ENCODE peak calls at places on chromosomes 6 and 20, in nine cellular contexts. One of them, this sample, is unnamed.

GRCh38 chr20:63462244-63462643 is 10.2 kb downstream of the KCNQ2 start:
- DNase-seq in esophagus squamous epithelium: no peak
- DNase-seq in stomach: no peak
- DNase-seq in left ventricle myocardium inferior: no peak
- DNase-seq in retinal pigment epithelial cell: no peak
- DNase-seq in CD8-positive, alpha-beta T cell: no peak
- DNase-seq in cardiac fibroblast: no peak
- DNase-seq in heart right ventricle: no peak
- DNase-seq in fibroblast of lung: no peak
- DNase-seq in this sample: no peak

GRCh38 chr6:136920216-136920857 is 1.8 kb upstream of the SLC35D3 start:
- DNase-seq in esophagus squamous epithelium: no peak
- DNase-seq in stomach: no peak
- DNase-seq in left ventricle myocardium inferior: no peak
- DNase-seq in retinal pigment epithelial cell: no peak
- DNase-seq in CD8-positive, alpha-beta T cell: no peak
- DNase-seq in cardiac fibroblast: no peak
- DNase-seq in heart right ventricle: no peak
- DNase-seq in fibroblast of lung: no peak
- DNase-seq in this sample: no peak

GRCh38 chr20:32344835-32345506 is 13.2 kb upstream of the ASXL1 start:
- DNase-seq in esophagus squamous epithelium: no peak
- DNase-seq in stomach: no peak
- DNase-seq in left ventricle myocardium inferior: no peak
- DNase-seq in retinal pigment epithelial cell: no peak
- DNase-seq in CD8-positive, alpha-beta T cell: no peak
- DNase-seq in cardiac fibroblast: no peak
- DNase-seq in heart right ventricle: no peak
- DNase-seq in fibroblast of lung: no peak
- DNase-seq in this sample: no peak

GRCh38 chr20:44038681-44039123 is 124.0 kb downstream of the TOX2 start:
- DNase-seq in esophagus squamous epithelium: no peak
- DNase-seq in stomach: peak
- DNase-seq in left ventricle myocardium inferior: no peak
- DNase-seq in retinal pigment epithelial cell: no peak
- DNase-seq in CD8-positive, alpha-beta T cell: no peak
- DNase-seq in cardiac fibroblast: no peak
- DNase-seq in heart right ventricle: no peak
- DNase-seq in fibroblast of lung: no peak
- DNase-seq in this sample: no peak

GRCh38 chr6:109236140-109237081 is 141.1 kb downstream of the CEP57L1 start:
- DNase-seq in esophagus squamous epithelium: no peak
- DNase-seq in stomach: no peak
- DNase-seq in left ventricle myocardium inferior: no peak
- DNase-seq in retinal pigment epithelial cell: no peak
- DNase-seq in CD8-positive, alpha-beta T cell: no peak
- DNase-seq in cardiac fibroblast: no peak
- DNase-seq in heart right ventricle: peak
- DNase-seq in fibroblast of lung: no peak
- DNase-seq in this sample: no peak

GRCh38 chr6:28875348-28875747 is 48.4 kb downstream of the TRIM27 start:
- DNase-seq in esophagus squamous epithelium: no peak
- DNase-seq in stomach: no peak
- DNase-seq in left ventricle myocardium inferior: no peak
- DNase-seq in retinal pigment epithelial cell: no peak
- DNase-seq in CD8-positive, alpha-beta T cell: no peak
- DNase-seq in cardiac fibroblast: no peak
- DNase-seq in heart right ventricle: no peak
- DNase-seq in fibroblast of lung: no peak
- DNase-seq in this sample: no peak

GRCh38 chr6:170367241-170367640 is 60.7 kb downstream of the FAM120B start:
- DNase-seq in esophagus squamous epithelium: no peak
- DNase-seq in stomach: no peak
- DNase-seq in left ventricle myocardium inferior: no peak
- DNase-seq in retinal pigment epithelial cell: no peak
- DNase-seq in CD8-positive, alpha-beta T cell: no peak
- DNase-seq in cardiac fibroblast: no peak
- DNase-seq in heart right ventricle: no peak
- DNase-seq in fibroblast of lung: peak
- DNase-seq in this sample: no peak

GRCh38 chr20:51650685-51651134 is 108.2 kb upstream of the NFATC2 start:
- DNase-seq in esophagus squamous epithelium: no peak
- DNase-seq in stomach: no peak
- DNase-seq in left ventricle myocardium inferior: no peak
- DNase-seq in retinal pigment epithelial cell: no peak
- DNase-seq in CD8-positive, alpha-beta T cell: no peak
- DNase-seq in cardiac fibroblast: peak
- DNase-seq in heart right ventricle: no peak
- DNase-seq in fibroblast of lung: peak
- DNase-seq in this sample: no peak

GRCh38 chr6:53986165-53986720 is 125.0 kb upstream of the MLIP start:
- DNase-seq in esophagus squamous epithelium: no peak
- DNase-seq in stomach: no peak
- DNase-seq in left ventricle myocardium inferior: peak
- DNase-seq in retinal pigment epithelial cell: peak
- DNase-seq in CD8-positive, alpha-beta T cell: no peak
- DNase-seq in cardiac fibroblast: peak
- DNase-seq in heart right ventricle: peak
- DNase-seq in fibroblast of lung: peak
- DNase-seq in this sample: peak

GRCh38 chr20:49534314-49534713 is 33.6 kb downstream of the PTGIS start:
- DNase-seq in esophagus squamous epithelium: no peak
- DNase-seq in stomach: peak
- DNase-seq in left ventricle myocardium inferior: no peak
- DNase-seq in retinal pigment epithelial cell: no peak
- DNase-seq in CD8-positive, alpha-beta T cell: peak
- DNase-seq in cardiac fibroblast: peak
- DNase-seq in heart right ventricle: peak
- DNase-seq in fibroblast of lung: peak
- DNase-seq in this sample: no peak

GRCh38 chr20:2523919-2524434 is 12.4 kb upstream of the TMC2 start:
- DNase-seq in esophagus squamous epithelium: no peak
- DNase-seq in stomach: no peak
- DNase-seq in left ventricle myocardium inferior: no peak
- DNase-seq in retinal pigment epithelial cell: no peak
- DNase-seq in CD8-positive, alpha-beta T cell: no peak
- DNase-seq in cardiac fibroblast: no peak
- DNase-seq in heart right ventricle: no peak
- DNase-seq in fibroblast of lung: no peak
- DNase-seq in this sample: no peak

GRCh38 chr6:38176797-38177751 is 357.5 kb downstream of the ZFAND3 start:
- DNase-seq in esophagus squamous epithelium: no peak
- DNase-seq in stomach: no peak
- DNase-seq in left ventricle myocardium inferior: no peak
- DNase-seq in retinal pigment epithelial cell: peak
- DNase-seq in CD8-positive, alpha-beta T cell: no peak
- DNase-seq in cardiac fibroblast: no peak
- DNase-seq in heart right ventricle: peak
- DNase-seq in fibroblast of lung: no peak
- DNase-seq in this sample: no peak

GRCh38 chr6:54624779-54625178 is 221.8 kb upstream of the FAM83B start:
- DNase-seq in esophagus squamous epithelium: no peak
- DNase-seq in stomach: no peak
- DNase-seq in left ventricle myocardium inferior: no peak
- DNase-seq in retinal pigment epithelial cell: no peak
- DNase-seq in CD8-positive, alpha-beta T cell: no peak
- DNase-seq in cardiac fibroblast: peak
- DNase-seq in heart right ventricle: no peak
- DNase-seq in fibroblast of lung: peak
- DNase-seq in this sample: peak

GRCh38 chr6:149440735-149441662 is 40.9 kb downstream of the SUMO4 start:
- DNase-seq in esophagus squamous epithelium: no peak
- DNase-seq in stomach: no peak
- DNase-seq in left ventricle myocardium inferior: no peak
- DNase-seq in retinal pigment epithelial cell: no peak
- DNase-seq in CD8-positive, alpha-beta T cell: no peak
- DNase-seq in cardiac fibroblast: no peak
- DNase-seq in heart right ventricle: no peak
- DNase-seq in fibroblast of lung: peak
- DNase-seq in this sample: no peak

GRCh38 chr6:149439626-149440025 is 39.6 kb downstream of the SUMO4 start:
- DNase-seq in esophagus squamous epithelium: no peak
- DNase-seq in stomach: no peak
- DNase-seq in left ventricle myocardium inferior: no peak
- DNase-seq in retinal pigment epithelial cell: no peak
- DNase-seq in CD8-positive, alpha-beta T cell: no peak
- DNase-seq in cardiac fibroblast: no peak
- DNase-seq in heart right ventricle: no peak
- DNase-seq in fibroblast of lung: no peak
- DNase-seq in this sample: no peak

GRCh38 chr6:149437212-149437611 is 37.1 kb downstream of the SUMO4 start:
- DNase-seq in esophagus squamous epithelium: no peak
- DNase-seq in stomach: no peak
- DNase-seq in left ventricle myocardium inferior: no peak
- DNase-seq in retinal pigment epithelial cell: no peak
- DNase-seq in CD8-positive, alpha-beta T cell: no peak
- DNase-seq in cardiac fibroblast: no peak
- DNase-seq in heart right ventricle: no peak
- DNase-seq in fibroblast of lung: no peak
- DNase-seq in this sample: no peak

GRCh38 chr6:149436647-149437046 is 36.6 kb downstream of the SUMO4 start:
- DNase-seq in esophagus squamous epithelium: no peak
- DNase-seq in stomach: no peak
- DNase-seq in left ventricle myocardium inferior: no peak
- DNase-seq in retinal pigment epithelial cell: no peak
- DNase-seq in CD8-positive, alpha-beta T cell: no peak
- DNase-seq in cardiac fibroblast: no peak
- DNase-seq in heart right ventricle: no peak
- DNase-seq in fibroblast of lung: no peak
- DNase-seq in this sample: no peak

DNA sequence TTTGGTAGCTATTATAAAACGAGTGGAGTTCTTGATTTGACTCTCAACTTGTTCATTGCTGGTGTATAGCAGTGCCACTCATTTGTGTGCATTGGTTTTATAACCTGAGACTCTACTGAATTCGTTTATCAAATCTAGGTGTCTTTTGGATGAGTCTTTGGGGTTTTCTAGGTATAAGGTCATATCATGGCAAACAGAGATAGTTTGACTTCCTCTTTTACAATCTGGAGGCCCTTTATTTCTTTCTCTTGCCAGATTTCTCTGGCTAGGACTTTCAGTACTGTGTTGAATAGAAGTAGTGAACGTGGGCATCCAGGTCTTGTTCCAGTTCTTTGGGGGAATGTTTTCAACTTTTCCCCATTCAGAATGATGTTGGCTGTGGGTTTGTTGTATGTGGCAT is 38.8 kb downstream of the SUMO4 start:
- DNase-seq in esophagus squamous epithelium: no peak
- DNase-seq in stomach: no peak
- DNase-seq in left ventricle myocardium inferior: no peak
- DNase-seq in retinal pigment epithelial cell: no peak
- DNase-seq in CD8-positive, alpha-beta T cell: no peak
- DNase-seq in cardiac fibroblast: no peak
- DNase-seq in heart right ventricle: no peak
- DNase-seq in fibroblast of lung: no peak
- DNase-seq in this sample: no peak
- H3K4me3 ChIP-seq in esophagus squamous epithelium: no peak
- H3K4me3 ChIP-seq in stomach: no peak
- H3K4me3 ChIP-seq in left ventricle myocardium inferior: no peak
- H3K4me3 ChIP-seq in retinal pigment epithelial cell: no peak
- H3K4me3 ChIP-seq in CD8-positive, alpha-beta T cell: no peak
- H3K4me3 ChIP-seq in cardiac fibroblast: no peak
- H3K4me3 ChIP-seq in heart right ventricle: no peak
- H3K4me3 ChIP-seq in fibroblast of lung: no peak
- H3K4me3 ChIP-seq in this sample: no peak

GRCh38 chr6:156283091-156283490 is 494.1 kb upstream of the ARID1B start:
- DNase-seq in esophagus squamous epithelium: no peak
- DNase-seq in stomach: no peak
- DNase-seq in left ventricle myocardium inferior: no peak
- DNase-seq in retinal pigment epithelial cell: no peak
- DNase-seq in CD8-positive, alpha-beta T cell: no peak
- DNase-seq in cardiac fibroblast: no peak
- DNase-seq in heart right ventricle: no peak
- DNase-seq in fibroblast of lung: no peak
- DNase-seq in this sample: no peak
- TF ChIP-seq CTCF in esophagus squamous epithelium: no peak
- TF ChIP-seq CTCF in stomach: no peak
- TF ChIP-seq CTCF in left ventricle myocardium inferior: no peak
- TF ChIP-seq CTCF in retinal pigment epithelial cell: no peak
- TF ChIP-seq CTCF in CD8-positive, alpha-beta T cell: no peak
- TF ChIP-seq CTCF in cardiac fibroblast: no peak
- TF ChIP-seq CTCF in heart right ventricle: no peak
- TF ChIP-seq CTCF in fibroblast of lung: no peak
- TF ChIP-seq CTCF in this sample: no peak

DNA sequence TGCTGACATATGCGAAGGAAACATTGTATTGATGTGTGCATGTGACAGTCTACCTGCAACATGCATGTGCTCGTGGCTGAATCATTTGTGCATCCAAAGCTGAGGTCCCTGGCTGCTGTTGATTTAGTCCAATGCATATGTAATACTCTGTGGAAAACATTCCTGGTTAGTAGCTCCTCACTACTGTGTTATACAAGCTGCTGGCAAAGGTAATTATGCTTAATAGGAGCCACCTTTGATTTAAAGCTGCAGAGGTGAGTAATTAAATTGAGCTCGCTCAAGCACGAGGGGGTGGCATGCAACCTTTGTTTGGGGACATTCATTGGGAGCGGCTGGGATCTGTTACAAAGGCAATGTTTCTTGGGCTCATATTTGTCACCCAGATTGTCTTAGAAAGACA is 24.6 kb downstream of the TSHZ2 start:
- DNase-seq in esophagus squamous epithelium: no peak
- DNase-seq in stomach: no peak
- DNase-seq in left ventricle myocardium inferior: no peak
- DNase-seq in retinal pigment epithelial cell: no peak
- DNase-seq in CD8-positive, alpha-beta T cell: no peak
- DNase-seq in cardiac fibroblast: no peak
- DNase-seq in heart right ventricle: no peak
- DNase-seq in fibroblast of lung: no peak
- DNase-seq in this sample: no peak
- H3K4me3 ChIP-seq in esophagus squamous epithelium: no peak
- H3K4me3 ChIP-seq in stomach: no peak
- H3K4me3 ChIP-seq in left ventricle myocardium inferior: no peak
- H3K4me3 ChIP-seq in retinal pigment epithelial cell: no peak
- H3K4me3 ChIP-seq in CD8-positive, alpha-beta T cell: no peak
- H3K4me3 ChIP-seq in cardiac fibroblast: no peak
- H3K4me3 ChIP-seq in heart right ventricle: no peak
- H3K4me3 ChIP-seq in fibroblast of lung: no peak
- H3K4me3 ChIP-seq in this sample: no peak

DNA sequence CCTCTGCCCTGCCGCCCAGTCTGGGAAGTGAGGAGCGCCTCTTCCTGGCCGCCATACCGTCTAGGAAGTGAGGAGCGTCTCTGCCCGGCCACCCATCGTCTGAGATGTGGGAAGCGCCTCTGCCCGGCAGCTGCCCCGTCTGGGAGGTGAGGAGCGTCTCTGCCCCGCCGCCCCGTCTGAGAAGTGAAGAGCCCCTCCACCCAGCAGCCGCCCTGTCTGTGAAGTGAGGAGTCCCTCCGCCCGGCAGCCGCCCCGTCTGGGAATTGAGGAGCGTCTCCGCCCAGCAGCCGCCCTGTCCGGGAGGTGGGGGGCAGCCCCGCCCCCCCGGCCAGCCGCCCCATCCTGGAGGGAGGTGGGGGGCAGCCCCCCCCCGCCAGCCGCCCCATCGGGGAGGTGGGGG is 27.8 kb downstream of the SNHG17 start:
- DNase-seq in esophagus squamous epithelium: no peak
- DNase-seq in stomach: peak
- DNase-seq in left ventricle myocardium inferior: no peak
- DNase-seq in retinal pigment epithelial cell: no peak
- DNase-seq in CD8-positive, alpha-beta T cell: no peak
- DNase-seq in cardiac fibroblast: no peak
- DNase-seq in heart right ventricle: no peak
- DNase-seq in fibroblast of lung: no peak
- DNase-seq in this sample: no peak
- TF ChIP-seq CTCF in esophagus squamous epithelium: no peak
- TF ChIP-seq CTCF in stomach: no peak
- TF ChIP-seq CTCF in left ventricle myocardium inferior: no peak
- TF ChIP-seq CTCF in retinal pigment epithelial cell: no peak
- TF ChIP-seq CTCF in CD8-positive, alpha-beta T cell: no peak
- TF ChIP-seq CTCF in cardiac fibroblast: no peak
- TF ChIP-seq CTCF in heart right ventricle: no peak
- TF ChIP-seq CTCF in fibroblast of lung: no peak
- TF ChIP-seq CTCF in this sample: no peak

GRCh38 chr6:21586300-21586699 is 7.3 kb upstream of the SOX4 start:
- DNase-seq in esophagus squamous epithelium: no peak
- DNase-seq in stomach: no peak
- DNase-seq in left ventricle myocardium inferior: no peak
- DNase-seq in retinal pigment epithelial cell: no peak
- DNase-seq in CD8-positive, alpha-beta T cell: no peak
- DNase-seq in cardiac fibroblast: no peak
- DNase-seq in heart right ventricle: no peak
- DNase-seq in fibroblast of lung: no peak
- DNase-seq in this sample: no peak
- H3K4me3 ChIP-seq in esophagus squamous epithelium: no peak
- H3K4me3 ChIP-seq in stomach: no peak
- H3K4me3 ChIP-seq in left ventricle myocardium inferior: peak
- H3K4me3 ChIP-seq in retinal pigment epithelial cell: no peak
- H3K4me3 ChIP-seq in CD8-positive, alpha-beta T cell: no peak
- H3K4me3 ChIP-seq in cardiac fibroblast: no peak
- H3K4me3 ChIP-seq in heart right ventricle: no peak
- H3K4me3 ChIP-seq in fibroblast of lung: no peak
- H3K4me3 ChIP-seq in this sample: no peak